ENCODE peak calls at places on chromosomes 2 and 18, in seven cellular contexts. One of them, this sample, is unnamed.

GRCh38 chr2:241673797-241674725 is 12.6 kb downstream of the DTYMK start:
- DNase-seq in GM12892: no peak
- DNase-seq in K562: peak; percentile 43
- DNase-seq in HepG2: peak; percentile 28
- DNase-seq in SK-N-SH: peak; percentile 64
- DNase-seq in H1: no peak
- DNase-seq in GM12878: no peak
- DNase-seq in this sample: no peak

GRCh38 chr18:519019-519879 is 18.7 kb upstream of the COLEC12 start:
- DNase-seq in GM12892: no peak
- DNase-seq in K562: no peak
- DNase-seq in HepG2: no peak
- DNase-seq in SK-N-SH: no peak
- DNase-seq in H1: no peak
- DNase-seq in GM12878: peak; percentile 43
- DNase-seq in this sample: no peak

GRCh38 chr2:26268184-26268583 is 23.4 kb downstream of the HADHB start:
- DNase-seq in GM12892: no peak
- DNase-seq in K562: no peak
- DNase-seq in HepG2: no peak
- DNase-seq in SK-N-SH: no peak
- DNase-seq in H1: no peak
- DNase-seq in GM12878: no peak
- DNase-seq in this sample: no peak

GRCh38 chr2:63484481-63484880 is 103.8 kb downstream of the WDPCP start:
- DNase-seq in GM12892: no peak
- DNase-seq in K562: no peak
- DNase-seq in HepG2: no peak
- DNase-seq in SK-N-SH: no peak
- DNase-seq in H1: no peak
- DNase-seq in GM12878: no peak
- DNase-seq in this sample: no peak

GRCh38 chr2:11588228-11589110 is 54.6 kb downstream of the GREB1 start:
- DNase-seq in GM12892: no peak
- DNase-seq in K562: no peak
- DNase-seq in HepG2: no peak
- DNase-seq in SK-N-SH: no peak
- DNase-seq in H1: no peak
- DNase-seq in GM12878: no peak
- DNase-seq in this sample: no peak

GRCh38 chr2:11945139-11946126 is 199.0 kb downstream of the LPIN1 start:
- DNase-seq in GM12892: no peak
- DNase-seq in K562: no peak
- DNase-seq in HepG2: no peak
- DNase-seq in SK-N-SH: no peak
- DNase-seq in H1: no peak
- DNase-seq in GM12878: peak; percentile 50
- DNase-seq in this sample: no peak

GRCh38 chr2:60641866-60642788 is 88.7 kb upstream of the BCL11A start:
- DNase-seq in GM12892: no peak
- DNase-seq in K562: peak; percentile 54
- DNase-seq in HepG2: peak; percentile 36
- DNase-seq in SK-N-SH: peak; percentile 59
- DNase-seq in H1: no peak
- DNase-seq in GM12878: no peak
- DNase-seq in this sample: peak; percentile 13

GRCh38 chr18:48877941-48878340 is 72.8 kb downstream of the SMAD7 start:
- DNase-seq in GM12892: no peak
- DNase-seq in K562: no peak
- DNase-seq in HepG2: no peak
- DNase-seq in SK-N-SH: no peak
- DNase-seq in H1: no peak
- DNase-seq in GM12878: no peak
- DNase-seq in this sample: no peak

GRCh38 chr2:101751875-101752619 is 54.5 kb downstream of the MAP4K4 start:
- DNase-seq in GM12892: no peak
- DNase-seq in K562: no peak
- DNase-seq in HepG2: peak; percentile 69
- DNase-seq in SK-N-SH: no peak
- DNase-seq in H1: no peak
- DNase-seq in GM12878: peak; percentile 66
- DNase-seq in this sample: no peak

GRCh38 chr2:216698895-216699294 is 3.5 kb upstream of the IGFBP5 start:
- DNase-seq in GM12892: no peak
- DNase-seq in K562: peak; percentile 31
- DNase-seq in HepG2: peak; percentile 61
- DNase-seq in SK-N-SH: peak; percentile 55
- DNase-seq in H1: no peak
- DNase-seq in GM12878: no peak
- DNase-seq in this sample: no peak

GRCh38 chr2:241309684-241310117 is 5.8 kb downstream of the HDLBP start:
- DNase-seq in GM12892: peak; percentile 33
- DNase-seq in K562: no peak
- DNase-seq in HepG2: no peak
- DNase-seq in SK-N-SH: no peak
- DNase-seq in H1: no peak
- DNase-seq in GM12878: peak; percentile 74
- DNase-seq in this sample: no peak

GRCh38 chr2:27370816-27371620 is 602 bp downstream of the SNX17 start:
- DNase-seq in GM12892: no peak
- DNase-seq in K562: peak; percentile 72
- DNase-seq in HepG2: no peak
- DNase-seq in SK-N-SH: peak; percentile 44
- DNase-seq in H1: no peak
- DNase-seq in GM12878: peak; percentile 32
- DNase-seq in this sample: peak; percentile 26

GRCh38 chr2:14715600-14715999 is 83.1 kb downstream of the LRATD1 start:
- DNase-seq in GM12892: no peak
- DNase-seq in K562: no peak
- DNase-seq in HepG2: no peak
- DNase-seq in SK-N-SH: no peak
- DNase-seq in H1: no peak
- DNase-seq in GM12878: no peak
- DNase-seq in this sample: no peak

GRCh38 chr2:169670215-169670651 is 24.0 kb downstream of the CFAP210 start:
- DNase-seq in GM12892: no peak
- DNase-seq in K562: peak; percentile 66
- DNase-seq in HepG2: peak; percentile 38
- DNase-seq in SK-N-SH: no peak
- DNase-seq in H1: no peak
- DNase-seq in GM12878: no peak
- DNase-seq in this sample: no peak

GRCh38 chr2:1618191-1618961 is 125.9 kb downstream of the PXDN start:
- DNase-seq in GM12892: no peak
- DNase-seq in K562: no peak
- DNase-seq in HepG2: no peak
- DNase-seq in SK-N-SH: no peak
- DNase-seq in H1: no peak
- DNase-seq in GM12878: no peak
- DNase-seq in this sample: no peak

GRCh38 chr2:58762176-58762781 is 521.2 kb upstream of the FANCL start:
- DNase-seq in GM12892: no peak
- DNase-seq in K562: peak; percentile 15
- DNase-seq in HepG2: peak; percentile 35
- DNase-seq in SK-N-SH: peak; percentile 29
- DNase-seq in H1: peak; percentile 80
- DNase-seq in GM12878: no peak
- DNase-seq in this sample: peak; percentile 3

GRCh38 chr2:128444044-128444771 is 125.5 kb upstream of the HS6ST1 start:
- DNase-seq in GM12892: no peak
- DNase-seq in K562: no peak
- DNase-seq in HepG2: no peak
- DNase-seq in SK-N-SH: peak; percentile 80
- DNase-seq in H1: no peak
- DNase-seq in GM12878: no peak
- DNase-seq in this sample: no peak
- TF ChIP-seq TAF1 in GM12892: no peak
- TF ChIP-seq TAF1 in K562: no peak
- TF ChIP-seq TAF1 in HepG2: no peak
- TF ChIP-seq TAF1 in SK-N-SH: no peak
- TF ChIP-seq TAF1 in H1: no peak
- TF ChIP-seq TAF1 in GM12878: no peak
- TF ChIP-seq TAF1 in this sample: no peak

GRCh38 chr2:201260302-201260800 is at the start of gene CASP8:
- DNase-seq in GM12892: no peak
- DNase-seq in K562: no peak
- DNase-seq in HepG2: peak; percentile 55
- DNase-seq in SK-N-SH: no peak
- DNase-seq in H1: no peak
- DNase-seq in GM12878: no peak
- DNase-seq in this sample: no peak
- TF ChIP-seq POLR2AphosphoS5 in GM12892: peak; percentile 76
- TF ChIP-seq POLR2AphosphoS5 in K562: no peak
- TF ChIP-seq POLR2AphosphoS5 in HepG2: no peak
- TF ChIP-seq POLR2AphosphoS5 in SK-N-SH: no peak
- TF ChIP-seq POLR2AphosphoS5 in H1: no peak
- TF ChIP-seq POLR2AphosphoS5 in GM12878: peak; percentile 49
- TF ChIP-seq POLR2AphosphoS5 in this sample: peak; percentile 70

GRCh38 chr2:3001595-3002184 is 375.9 kb downstream of the EIPR1 start:
- DNase-seq in GM12892: no peak
- DNase-seq in K562: no peak
- DNase-seq in HepG2: no peak
- DNase-seq in SK-N-SH: no peak
- DNase-seq in H1: no peak
- DNase-seq in GM12878: no peak
- DNase-seq in this sample: no peak
- TF ChIP-seq TAF1 in GM12892: no peak
- TF ChIP-seq TAF1 in K562: no peak
- TF ChIP-seq TAF1 in HepG2: no peak
- TF ChIP-seq TAF1 in SK-N-SH: no peak
- TF ChIP-seq TAF1 in H1: no peak
- TF ChIP-seq TAF1 in GM12878: no peak
- TF ChIP-seq TAF1 in this sample: no peak

GRCh38 chr2:2810504-2810903 is 479.4 kb upstream of the MYT1L start:
- DNase-seq in GM12892: no peak
- DNase-seq in K562: no peak
- DNase-seq in HepG2: no peak
- DNase-seq in SK-N-SH: no peak
- DNase-seq in H1: no peak
- DNase-seq in GM12878: no peak
- DNase-seq in this sample: no peak
- TF ChIP-seq POLR2AphosphoS5 in GM12892: no peak
- TF ChIP-seq POLR2AphosphoS5 in K562: no peak
- TF ChIP-seq POLR2AphosphoS5 in HepG2: no peak
- TF ChIP-seq POLR2AphosphoS5 in SK-N-SH: no peak
- TF ChIP-seq POLR2AphosphoS5 in H1: no peak
- TF ChIP-seq POLR2AphosphoS5 in GM12878: no peak
- TF ChIP-seq POLR2AphosphoS5 in this sample: no peak

DNA sequence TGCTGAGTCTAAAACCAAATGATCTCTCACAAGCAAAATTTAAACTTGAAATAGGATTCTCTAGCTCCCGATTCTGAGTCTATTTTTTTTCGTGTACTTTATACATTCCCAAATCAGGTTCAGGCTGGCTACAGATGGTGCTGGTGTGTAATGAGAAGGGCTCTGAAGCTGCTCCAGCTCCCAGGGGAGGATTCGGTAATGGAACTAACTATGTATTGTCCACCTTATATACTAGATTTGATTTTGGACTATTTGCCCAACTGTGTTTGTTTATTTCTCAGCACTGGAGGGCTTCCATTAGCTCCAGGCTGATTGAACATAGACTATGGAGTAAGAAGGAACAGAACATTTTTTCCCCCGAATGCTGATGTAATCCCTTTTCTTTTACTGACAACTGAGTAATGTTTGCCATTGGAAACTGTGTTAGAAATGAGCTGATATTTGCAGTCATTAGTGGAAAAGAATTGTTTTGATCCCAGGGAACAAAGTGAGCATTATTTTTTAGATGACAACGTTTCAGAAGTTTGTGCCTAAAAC is 274.1 kb upstream of the FIGN start:
- DNase-seq in GM12892: no peak
- DNase-seq in K562: no peak
- DNase-seq in HepG2: no peak
- DNase-seq in SK-N-SH: no peak
- DNase-seq in H1: no peak
- DNase-seq in GM12878: no peak
- DNase-seq in this sample: no peak
- TF ChIP-seq TAF1 in GM12892: no peak
- TF ChIP-seq TAF1 in K562: no peak
- TF ChIP-seq TAF1 in HepG2: no peak
- TF ChIP-seq TAF1 in SK-N-SH: no peak
- TF ChIP-seq TAF1 in H1: no peak
- TF ChIP-seq TAF1 in GM12878: no peak
- TF ChIP-seq TAF1 in this sample: no peak